ENCODE peak calls at places on chromosomes 4 and X, in seven cellular contexts. One of them, this sample, is unnamed. For H3K9me3, the result is how much of the 10 kb centered on the place peaks cover.

GRCh38 chr4:121860121-121860520 is 10.2 kb downstream of the BBS7 start:
- DNase-seq in transverse colon: no peak
- DNase-seq in HCT116: no peak
- DNase-seq in tibial nerve: no peak
- DNase-seq in stomach: no peak
- DNase-seq in body of pancreas: no peak
- DNase-seq in uterus: no peak
- DNase-seq in this sample: peak

GRCh38 chr4:155573126-155573525 is 93.5 kb upstream of the GUCY1A1 start:
- DNase-seq in stomach: no peak
- DNase-seq in body of pancreas: no peak
- DNase-seq in uterus: no peak
- DNase-seq in tibial nerve: no peak
- DNase-seq in HCT116: no peak
- DNase-seq in transverse colon: no peak
- DNase-seq in this sample: no peak

GRCh38 chr4:97153042-97153441 is 990.2 kb downstream of the STPG2 start:
- DNase-seq in body of pancreas: no peak
- DNase-seq in stomach: no peak
- DNase-seq in tibial nerve: no peak
- DNase-seq in transverse colon: no peak
- DNase-seq in uterus: no peak
- DNase-seq in HCT116: peak
- DNase-seq in this sample: peak

GRCh38 chr4:40763228-40763716 is 13.5 kb downstream of the NSUN7 start:
- DNase-seq in stomach: no peak
- DNase-seq in body of pancreas: no peak
- DNase-seq in uterus: no peak
- DNase-seq in tibial nerve: no peak
- DNase-seq in HCT116: peak
- DNase-seq in transverse colon: no peak
- DNase-seq in this sample: no peak

GRCh38 chrX:114152130-114152529 is 431.8 kb upstream of the HTR2C start:
- DNase-seq in tibial nerve: no peak
- DNase-seq in uterus: no peak
- DNase-seq in transverse colon: no peak
- DNase-seq in stomach: no peak
- DNase-seq in body of pancreas: no peak
- DNase-seq in HCT116: peak
- DNase-seq in this sample: peak

GRCh38 chr4:47836655-47837581 is 949 bp downstream of the CORIN start:
- DNase-seq in body of pancreas: peak
- DNase-seq in uterus: peak
- DNase-seq in stomach: peak
- DNase-seq in HCT116: no peak
- DNase-seq in transverse colon: peak
- DNase-seq in tibial nerve: peak
- DNase-seq in this sample: peak

GRCh38 chr4:123304151-123305021 is 92.2 kb upstream of the SPRY1 start:
- DNase-seq in transverse colon: no peak
- DNase-seq in uterus: peak
- DNase-seq in stomach: no peak
- DNase-seq in tibial nerve: no peak
- DNase-seq in HCT116: no peak
- DNase-seq in body of pancreas: no peak
- DNase-seq in this sample: no peak

GRCh38 chr4:8528713-8529112 is 51.5 kb upstream of the GPR78 start:
- DNase-seq in uterus: no peak
- DNase-seq in stomach: no peak
- DNase-seq in body of pancreas: no peak
- DNase-seq in tibial nerve: no peak
- DNase-seq in transverse colon: no peak
- DNase-seq in HCT116: no peak
- DNase-seq in this sample: no peak

GRCh38 chr4:108068422-108068821 is 78.7 kb downstream of the HADH start:
- DNase-seq in stomach: no peak
- DNase-seq in HCT116: no peak
- DNase-seq in tibial nerve: no peak
- DNase-seq in body of pancreas: no peak
- DNase-seq in transverse colon: no peak
- DNase-seq in uterus: no peak
- DNase-seq in this sample: no peak

GRCh38 chr4:3312362-3312761 is 19.5 kb downstream of the RGS12 start:
- DNase-seq in body of pancreas: peak
- DNase-seq in stomach: peak
- DNase-seq in HCT116: no peak
- DNase-seq in transverse colon: no peak
- DNase-seq in uterus: no peak
- DNase-seq in tibial nerve: no peak
- DNase-seq in this sample: no peak

GRCh38 chrX:116240446-116240845 is 69.9 kb downstream of the AGTR2 start:
- DNase-seq in tibial nerve: no peak
- DNase-seq in stomach: no peak
- DNase-seq in uterus: no peak
- DNase-seq in transverse colon: no peak
- DNase-seq in body of pancreas: no peak
- DNase-seq in HCT116: no peak
- DNase-seq in this sample: no peak

GRCh38 chr4:152936446-152937279 is 540 bp downstream of the FHDC1 start:
- DNase-seq in tibial nerve: no peak
- DNase-seq in uterus: peak
- DNase-seq in transverse colon: peak
- DNase-seq in stomach: peak
- DNase-seq in body of pancreas: peak
- DNase-seq in HCT116: no peak
- DNase-seq in this sample: peak

GRCh38 chr4:173218411-173219125 is 50.0 kb downstream of the GALNT7 start:
- DNase-seq in uterus: no peak
- DNase-seq in tibial nerve: no peak
- DNase-seq in stomach: no peak
- DNase-seq in transverse colon: no peak
- DNase-seq in body of pancreas: no peak
- DNase-seq in HCT116: peak
- DNase-seq in this sample: peak

GRCh38 chr4:16677545-16677944 is 220.9 kb downstream of the LDB2 start:
- DNase-seq in stomach: no peak
- DNase-seq in tibial nerve: no peak
- DNase-seq in transverse colon: no peak
- DNase-seq in uterus: no peak
- DNase-seq in HCT116: no peak
- DNase-seq in body of pancreas: no peak
- DNase-seq in this sample: peak

GRCh38 chr4:140020457-140021361 is 133.3 kb downstream of the MAML3 start:
- DNase-seq in tibial nerve: no peak
- DNase-seq in HCT116: no peak
- DNase-seq in uterus: no peak
- DNase-seq in transverse colon: no peak
- DNase-seq in body of pancreas: no peak
- DNase-seq in stomach: no peak
- DNase-seq in this sample: no peak

GRCh38 chrX:135432881-135433521 is 11.3 kb downstream of the SMIM10L2A start:
- DNase-seq in uterus: peak
- DNase-seq in stomach: no peak
- DNase-seq in transverse colon: no peak
- DNase-seq in HCT116: no peak
- DNase-seq in body of pancreas: no peak
- DNase-seq in tibial nerve: no peak
- DNase-seq in this sample: no peak

GRCh38 chrX:120625366-120625765 is 4.5 kb downstream of the C1GALT1C1 start:
- DNase-seq in HCT116: no peak
- DNase-seq in stomach: no peak
- DNase-seq in tibial nerve: no peak
- DNase-seq in body of pancreas: no peak
- DNase-seq in transverse colon: no peak
- DNase-seq in uterus: no peak
- DNase-seq in this sample: no peak

GRCh38 chrX:9873952-9874351 is 87.7 kb downstream of the SHROOM2 start:
- DNase-seq in uterus: no peak
- DNase-seq in transverse colon: peak
- DNase-seq in HCT116: peak
- DNase-seq in body of pancreas: no peak
- DNase-seq in tibial nerve: no peak
- DNase-seq in stomach: peak
- DNase-seq in this sample: peak

GRCh38 chr4:139227729-139228404 is 50.8 kb upstream of the ELF2 start:
- DNase-seq in body of pancreas: no peak
- DNase-seq in transverse colon: no peak
- DNase-seq in uterus: no peak
- DNase-seq in HCT116: peak
- DNase-seq in stomach: no peak
- DNase-seq in tibial nerve: no peak
- DNase-seq in this sample: no peak

GRCh38 chrX:131279197-131279596 is 9.9 kb downstream of the IGSF1 start:
- DNase-seq in HCT116: no peak
- DNase-seq in uterus: no peak
- DNase-seq in stomach: no peak
- DNase-seq in transverse colon: no peak
- DNase-seq in body of pancreas: no peak
- DNase-seq in tibial nerve: no peak
- DNase-seq in this sample: no peak

GRCh38 chr4:75344915-75345314 is 169.3 kb downstream of the RCHY1 start:
- DNase-seq in HCT116: no peak
- DNase-seq in uterus: no peak
- DNase-seq in transverse colon: no peak
- DNase-seq in body of pancreas: no peak
- DNase-seq in stomach: no peak
- DNase-seq in tibial nerve: no peak
- DNase-seq in this sample: no peak

GRCh38 chr4:98482847-98483806 is 175.3 kb downstream of the TSPAN5 start:
- DNase-seq in HCT116: peak
- DNase-seq in transverse colon: no peak
- DNase-seq in stomach: no peak
- DNase-seq in uterus: no peak
- DNase-seq in body of pancreas: no peak
- DNase-seq in tibial nerve: no peak
- DNase-seq in this sample: peak

GRCh38 chr4:23360718-23361117 is 529.1 kb downstream of the PPARGC1A start:
- DNase-seq in body of pancreas: no peak
- DNase-seq in stomach: no peak
- DNase-seq in uterus: no peak
- DNase-seq in transverse colon: no peak
- DNase-seq in HCT116: no peak
- DNase-seq in tibial nerve: no peak
- DNase-seq in this sample: no peak

GRCh38 chr4:158729716-158730559 is 6.7 kb upstream of the PPID start:
- DNase-seq in body of pancreas: peak
- DNase-seq in HCT116: peak
- DNase-seq in uterus: peak
- DNase-seq in stomach: peak
- DNase-seq in transverse colon: peak
- DNase-seq in tibial nerve: peak
- DNase-seq in this sample: peak

GRCh38 chrX:72539822-72540221 is 32.8 kb downstream of the HDAC8 start:
- DNase-seq in uterus: no peak
- DNase-seq in stomach: no peak
- DNase-seq in body of pancreas: no peak
- DNase-seq in HCT116: no peak
- DNase-seq in transverse colon: no peak
- DNase-seq in tibial nerve: no peak
- DNase-seq in this sample: no peak
- TF ChIP-seq POLR2A in uterus: no peak
- TF ChIP-seq POLR2A in stomach: no peak
- TF ChIP-seq POLR2A in body of pancreas: no peak
- TF ChIP-seq POLR2A in HCT116: no peak
- TF ChIP-seq POLR2A in transverse colon: no peak
- TF ChIP-seq POLR2A in tibial nerve: no peak
- TF ChIP-seq POLR2A in this sample: no peak

DNA sequence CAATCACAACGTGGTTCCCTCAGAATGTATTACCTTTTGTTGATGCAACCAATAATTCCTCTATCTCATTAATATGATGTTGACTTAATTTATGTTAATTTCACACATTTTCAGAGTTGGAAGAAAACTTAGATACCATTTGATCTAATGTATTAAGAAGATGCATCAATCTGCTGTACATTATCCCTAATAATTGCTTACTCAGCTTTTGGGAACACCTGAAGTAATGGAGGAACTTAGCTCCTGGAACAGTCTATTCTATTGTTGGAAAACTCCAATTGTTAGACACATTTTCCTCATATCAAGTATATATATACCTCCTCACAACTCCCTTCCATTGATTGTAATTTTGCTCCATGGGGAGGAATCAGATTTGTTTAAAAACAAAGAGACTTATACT is 38.9 kb downstream of the ZDHHC15 start:
- DNase-seq in stomach: no peak
- DNase-seq in body of pancreas: no peak
- DNase-seq in tibial nerve: no peak
- DNase-seq in HCT116: no peak
- DNase-seq in uterus: no peak
- DNase-seq in transverse colon: no peak
- DNase-seq in this sample: no peak
- H3K9me3 ChIP-seq in stomach: under half
- H3K9me3 ChIP-seq in body of pancreas: under half
- H3K9me3 ChIP-seq in tibial nerve: under half
- H3K9me3 ChIP-seq in HCT116: under half
- H3K9me3 ChIP-seq in uterus: under half
- H3K9me3 ChIP-seq in transverse colon: under half
- H3K9me3 ChIP-seq in this sample: under half

GRCh38 chrX:130268500-130269170 is at the start of gene ZNF280C:
- DNase-seq in stomach: peak
- DNase-seq in body of pancreas: peak
- DNase-seq in uterus: peak
- DNase-seq in tibial nerve: peak
- DNase-seq in HCT116: peak
- DNase-seq in transverse colon: peak
- DNase-seq in this sample: peak
- TF ChIP-seq POLR2A in stomach: no peak
- TF ChIP-seq POLR2A in body of pancreas: peak
- TF ChIP-seq POLR2A in uterus: peak
- TF ChIP-seq POLR2A in tibial nerve: peak
- TF ChIP-seq POLR2A in HCT116: peak
- TF ChIP-seq POLR2A in transverse colon: peak
- TF ChIP-seq POLR2A in this sample: peak

GRCh38 chr4:252065-252601 is 53.1 kb downstream of the ZNF732 start:
- DNase-seq in tibial nerve: no peak
- DNase-seq in stomach: no peak
- DNase-seq in body of pancreas: no peak
- DNase-seq in uterus: no peak
- DNase-seq in HCT116: no peak
- DNase-seq in transverse colon: no peak
- DNase-seq in this sample: no peak
- H3K9me3 ChIP-seq in tibial nerve: half or more
- H3K9me3 ChIP-seq in stomach: half or more
- H3K9me3 ChIP-seq in body of pancreas: under half
- H3K9me3 ChIP-seq in uterus: half or more
- H3K9me3 ChIP-seq in HCT116: under half
- H3K9me3 ChIP-seq in transverse colon: half or more
- H3K9me3 ChIP-seq in this sample: under half

DNA sequence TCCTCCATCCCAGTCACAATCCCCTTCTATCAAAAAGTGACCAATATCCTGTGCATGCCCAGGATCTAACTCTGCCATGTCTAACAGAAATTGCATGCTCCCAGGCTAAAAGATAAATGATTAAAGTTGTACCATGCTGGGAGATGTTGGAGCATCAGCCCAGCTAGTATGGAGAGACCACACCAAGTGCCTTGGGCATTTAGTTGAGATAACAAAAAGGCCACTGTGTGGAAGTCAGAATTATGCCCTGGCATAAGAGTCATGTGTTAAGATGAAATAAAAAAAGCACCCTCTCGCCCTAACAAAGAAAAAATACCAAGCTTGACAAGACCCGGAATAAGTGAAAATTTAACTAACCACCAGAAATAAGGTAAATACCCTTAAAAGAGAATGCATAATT is 155.9 kb upstream of the CENPE start:
- DNase-seq in stomach: no peak
- DNase-seq in transverse colon: no peak
- DNase-seq in uterus: no peak
- DNase-seq in tibial nerve: no peak
- DNase-seq in body of pancreas: no peak
- DNase-seq in HCT116: no peak
- DNase-seq in this sample: no peak
- TF ChIP-seq POLR2A in stomach: no peak
- TF ChIP-seq POLR2A in transverse colon: no peak
- TF ChIP-seq POLR2A in uterus: no peak
- TF ChIP-seq POLR2A in tibial nerve: no peak
- TF ChIP-seq POLR2A in body of pancreas: no peak
- TF ChIP-seq POLR2A in HCT116: no peak
- TF ChIP-seq POLR2A in this sample: no peak